ENCODE peak calls at places on chromosomes 4 and X, in seven cellular contexts. One of them, this sample, is unnamed.

GRCh38 chr4:120071192-120071795 is 4.6 kb upstream of the MAD2L1 start:
- DNase-seq in cardiac muscle cell: peak
- DNase-seq in PC-9: peak
- DNase-seq in stomach: no peak
- DNase-seq in coronary artery: no peak
- DNase-seq in CD8-positive, alpha-beta T cell: no peak
- DNase-seq in substantia nigra: no peak
- DNase-seq in this sample: no peak

GRCh38 chr4:65773636-65774035 is 103.3 kb upstream of the EPHA5 start:
- DNase-seq in CD8-positive, alpha-beta T cell: no peak
- DNase-seq in cardiac muscle cell: no peak
- DNase-seq in PC-9: no peak
- DNase-seq in coronary artery: no peak
- DNase-seq in stomach: no peak
- DNase-seq in substantia nigra: no peak
- DNase-seq in this sample: no peak

GRCh38 chr4:115944146-115944905 is 830.9 kb upstream of the NDST4 start:
- DNase-seq in PC-9: no peak
- DNase-seq in cardiac muscle cell: no peak
- DNase-seq in stomach: no peak
- DNase-seq in substantia nigra: no peak
- DNase-seq in CD8-positive, alpha-beta T cell: no peak
- DNase-seq in coronary artery: no peak
- DNase-seq in this sample: no peak

GRCh38 chr4:105196523-105197145 is 50.0 kb downstream of the TET2 start:
- DNase-seq in PC-9: no peak
- DNase-seq in cardiac muscle cell: no peak
- DNase-seq in stomach: no peak
- DNase-seq in substantia nigra: no peak
- DNase-seq in CD8-positive, alpha-beta T cell: no peak
- DNase-seq in coronary artery: no peak
- DNase-seq in this sample: no peak

GRCh38 chr4:126705271-126705670 is 927.5 kb upstream of the INTU start:
- DNase-seq in substantia nigra: no peak
- DNase-seq in cardiac muscle cell: no peak
- DNase-seq in CD8-positive, alpha-beta T cell: no peak
- DNase-seq in PC-9: no peak
- DNase-seq in coronary artery: no peak
- DNase-seq in stomach: no peak
- DNase-seq in this sample: no peak

GRCh38 chr4:66091801-66092200 is 421.5 kb upstream of the EPHA5 start:
- DNase-seq in stomach: no peak
- DNase-seq in CD8-positive, alpha-beta T cell: no peak
- DNase-seq in PC-9: no peak
- DNase-seq in substantia nigra: no peak
- DNase-seq in coronary artery: no peak
- DNase-seq in cardiac muscle cell: no peak
- DNase-seq in this sample: no peak

GRCh38 chrX:36867143-36867542 is 141.0 kb upstream of the FAM47C start:
- DNase-seq in cardiac muscle cell: peak
- DNase-seq in substantia nigra: no peak
- DNase-seq in PC-9: no peak
- DNase-seq in stomach: no peak
- DNase-seq in coronary artery: no peak
- DNase-seq in CD8-positive, alpha-beta T cell: no peak
- DNase-seq in this sample: no peak

GRCh38 chrX:41335590-41336331 is 1.8 kb downstream of the DDX3X start:
- DNase-seq in PC-9: no peak
- DNase-seq in CD8-positive, alpha-beta T cell: no peak
- DNase-seq in cardiac muscle cell: no peak
- DNase-seq in stomach: no peak
- DNase-seq in coronary artery: no peak
- DNase-seq in substantia nigra: no peak
- DNase-seq in this sample: no peak

GRCh38 chrX:46327229-46328081 is 217.8 kb downstream of the ZNF674 start:
- DNase-seq in cardiac muscle cell: peak
- DNase-seq in coronary artery: no peak
- DNase-seq in CD8-positive, alpha-beta T cell: no peak
- DNase-seq in PC-9: peak
- DNase-seq in stomach: peak
- DNase-seq in substantia nigra: no peak
- DNase-seq in this sample: peak

GRCh38 chrX:34528081-34528480 is 129.0 kb downstream of the TMEM47 start:
- DNase-seq in stomach: no peak
- DNase-seq in substantia nigra: no peak
- DNase-seq in CD8-positive, alpha-beta T cell: no peak
- DNase-seq in PC-9: no peak
- DNase-seq in coronary artery: no peak
- DNase-seq in cardiac muscle cell: no peak
- DNase-seq in this sample: no peak

GRCh38 chrX:53317365-53318069 is 36.1 kb upstream of the IQSEC2 start:
- DNase-seq in CD8-positive, alpha-beta T cell: peak
- DNase-seq in cardiac muscle cell: peak
- DNase-seq in PC-9: peak
- DNase-seq in substantia nigra: peak
- DNase-seq in coronary artery: no peak
- DNase-seq in stomach: peak
- DNase-seq in this sample: peak

GRCh38 chr4:150722908-150723362 is 141.0 kb downstream of the MAB21L2 start:
- DNase-seq in substantia nigra: no peak
- DNase-seq in PC-9: no peak
- DNase-seq in stomach: peak
- DNase-seq in cardiac muscle cell: peak
- DNase-seq in coronary artery: peak
- DNase-seq in CD8-positive, alpha-beta T cell: no peak
- DNase-seq in this sample: peak

GRCh38 chrX:111914398-111915092 is 38.6 kb downstream of the TRPC5OS start:
- DNase-seq in CD8-positive, alpha-beta T cell: no peak
- DNase-seq in cardiac muscle cell: no peak
- DNase-seq in stomach: no peak
- DNase-seq in PC-9: peak
- DNase-seq in coronary artery: no peak
- DNase-seq in substantia nigra: no peak
- DNase-seq in this sample: no peak

GRCh38 chr4:52961666-52962412 is 99.7 kb downstream of the RASL11B start:
- DNase-seq in substantia nigra: no peak
- DNase-seq in coronary artery: no peak
- DNase-seq in cardiac muscle cell: no peak
- DNase-seq in stomach: no peak
- DNase-seq in PC-9: no peak
- DNase-seq in CD8-positive, alpha-beta T cell: no peak
- DNase-seq in this sample: no peak

GRCh38 chr4:70239497-70239896 is 2.9 kb upstream of the CSN3 start:
- DNase-seq in coronary artery: no peak
- DNase-seq in stomach: no peak
- DNase-seq in cardiac muscle cell: no peak
- DNase-seq in substantia nigra: no peak
- DNase-seq in CD8-positive, alpha-beta T cell: no peak
- DNase-seq in PC-9: no peak
- DNase-seq in this sample: no peak

GRCh38 chr4:147430111-147430510 is 50.8 kb upstream of the EDNRA start:
- DNase-seq in cardiac muscle cell: peak
- DNase-seq in PC-9: no peak
- DNase-seq in substantia nigra: no peak
- DNase-seq in coronary artery: no peak
- DNase-seq in CD8-positive, alpha-beta T cell: no peak
- DNase-seq in stomach: no peak
- DNase-seq in this sample: no peak

GRCh38 chr4:1470816-1471442 is 64.7 kb upstream of the NKX1-1 start:
- DNase-seq in coronary artery: no peak
- DNase-seq in CD8-positive, alpha-beta T cell: no peak
- DNase-seq in PC-9: no peak
- DNase-seq in cardiac muscle cell: no peak
- DNase-seq in stomach: no peak
- DNase-seq in substantia nigra: no peak
- DNase-seq in this sample: no peak

GRCh38 chrX:100447563-100448397 is 37.7 kb upstream of the PCDH19 start:
- DNase-seq in cardiac muscle cell: peak
- DNase-seq in PC-9: peak
- DNase-seq in stomach: no peak
- DNase-seq in CD8-positive, alpha-beta T cell: peak
- DNase-seq in substantia nigra: peak
- DNase-seq in coronary artery: no peak
- DNase-seq in this sample: peak

GRCh38 chr4:23889814-23890269 is at the start of gene PPARGC1A:
- DNase-seq in CD8-positive, alpha-beta T cell: no peak
- DNase-seq in PC-9: no peak
- DNase-seq in cardiac muscle cell: peak
- DNase-seq in stomach: peak
- DNase-seq in substantia nigra: no peak
- DNase-seq in coronary artery: peak
- DNase-seq in this sample: peak

GRCh38 chr4:130576218-130576617 is 1480.3 kb downstream of the C4orf33 start:
- DNase-seq in PC-9: no peak
- DNase-seq in CD8-positive, alpha-beta T cell: no peak
- DNase-seq in substantia nigra: no peak
- DNase-seq in stomach: no peak
- DNase-seq in coronary artery: no peak
- DNase-seq in cardiac muscle cell: no peak
- DNase-seq in this sample: no peak

GRCh38 chr4:177229331-177229730 is 80.3 kb upstream of the NEIL3 start:
- DNase-seq in PC-9: no peak
- DNase-seq in coronary artery: no peak
- DNase-seq in CD8-positive, alpha-beta T cell: no peak
- DNase-seq in stomach: no peak
- DNase-seq in cardiac muscle cell: peak
- DNase-seq in substantia nigra: no peak
- DNase-seq in this sample: no peak

GRCh38 chrX:43595931-43596330 is 60.2 kb upstream of the MAOA start:
- DNase-seq in coronary artery: no peak
- DNase-seq in cardiac muscle cell: peak
- DNase-seq in PC-9: no peak
- DNase-seq in CD8-positive, alpha-beta T cell: no peak
- DNase-seq in substantia nigra: no peak
- DNase-seq in stomach: no peak
- DNase-seq in this sample: no peak

GRCh38 chr4:165331316-165331715 is 3.8 kb downstream of the MSMO1 start:
- DNase-seq in cardiac muscle cell: no peak
- DNase-seq in coronary artery: no peak
- DNase-seq in substantia nigra: no peak
- DNase-seq in stomach: no peak
- DNase-seq in PC-9: no peak
- DNase-seq in CD8-positive, alpha-beta T cell: no peak
- DNase-seq in this sample: no peak

GRCh38 chrX:39907964-39908616 is 189.7 kb downstream of the BCOR start:
- DNase-seq in coronary artery: peak
- DNase-seq in CD8-positive, alpha-beta T cell: no peak
- DNase-seq in PC-9: no peak
- DNase-seq in stomach: peak
- DNase-seq in substantia nigra: peak
- DNase-seq in cardiac muscle cell: peak
- DNase-seq in this sample: peak

GRCh38 chrX:1841746-1842145 is 226.9 kb downstream of the ASMT start:
- DNase-seq in substantia nigra: no peak
- DNase-seq in stomach: no peak
- DNase-seq in cardiac muscle cell: no peak
- DNase-seq in coronary artery: no peak
- DNase-seq in PC-9: no peak
- DNase-seq in CD8-positive, alpha-beta T cell: no peak
- DNase-seq in this sample: no peak

GRCh38 chrX:103309860-103310591 is 764 bp downstream of the BEX2 start:
- DNase-seq in cardiac muscle cell: no peak
- DNase-seq in CD8-positive, alpha-beta T cell: no peak
- DNase-seq in stomach: no peak
- DNase-seq in PC-9: no peak
- DNase-seq in coronary artery: no peak
- DNase-seq in substantia nigra: no peak
- DNase-seq in this sample: no peak

GRCh38 chr4:173529505-173530325 is at the start of gene HAND2:
- DNase-seq in cardiac muscle cell: peak
- DNase-seq in PC-9: no peak
- DNase-seq in stomach: no peak
- DNase-seq in coronary artery: no peak
- DNase-seq in substantia nigra: no peak
- DNase-seq in CD8-positive, alpha-beta T cell: no peak
- DNase-seq in this sample: peak

GRCh38 chr4:19438228-19438627 is 813.5 kb upstream of the SLIT2 start:
- DNase-seq in coronary artery: no peak
- DNase-seq in CD8-positive, alpha-beta T cell: no peak
- DNase-seq in PC-9: no peak
- DNase-seq in stomach: no peak
- DNase-seq in cardiac muscle cell: no peak
- DNase-seq in substantia nigra: no peak
- DNase-seq in this sample: no peak
- H3K27ac ChIP-seq in coronary artery: no peak
- H3K27ac ChIP-seq in CD8-positive, alpha-beta T cell: no peak
- H3K27ac ChIP-seq in PC-9: no peak
- H3K27ac ChIP-seq in stomach: no peak
- H3K27ac ChIP-seq in cardiac muscle cell: no peak
- H3K27ac ChIP-seq in substantia nigra: no peak
- H3K27ac ChIP-seq in this sample: no peak

DNA sequence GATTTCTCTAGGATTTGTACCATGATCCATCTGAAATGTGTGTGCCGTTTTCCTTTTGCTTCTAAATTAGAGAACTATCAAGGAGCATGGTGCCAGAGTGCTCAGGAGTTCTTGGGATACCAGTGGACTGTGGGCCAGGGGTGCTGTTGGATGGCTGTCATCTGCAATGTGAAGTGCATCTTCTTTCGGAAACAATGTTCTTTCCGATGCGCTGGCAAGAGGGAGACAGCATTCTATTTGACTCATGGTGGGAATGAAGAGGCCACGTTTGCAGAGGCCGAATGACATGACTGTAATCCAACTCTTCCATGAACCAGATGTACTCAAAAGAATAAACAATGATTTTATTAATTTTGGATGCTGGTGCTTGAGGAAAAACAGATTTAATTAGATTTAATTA is 45.5 kb downstream of the SORCS2 start:
- DNase-seq in substantia nigra: no peak
- DNase-seq in stomach: no peak
- DNase-seq in coronary artery: no peak
- DNase-seq in CD8-positive, alpha-beta T cell: no peak
- DNase-seq in PC-9: no peak
- DNase-seq in cardiac muscle cell: no peak
- DNase-seq in this sample: peak
- H3K27ac ChIP-seq in substantia nigra: no peak
- H3K27ac ChIP-seq in stomach: no peak
- H3K27ac ChIP-seq in coronary artery: no peak
- H3K27ac ChIP-seq in CD8-positive, alpha-beta T cell: no peak
- H3K27ac ChIP-seq in PC-9: no peak
- H3K27ac ChIP-seq in cardiac muscle cell: peak
- H3K27ac ChIP-seq in this sample: peak

DNA sequence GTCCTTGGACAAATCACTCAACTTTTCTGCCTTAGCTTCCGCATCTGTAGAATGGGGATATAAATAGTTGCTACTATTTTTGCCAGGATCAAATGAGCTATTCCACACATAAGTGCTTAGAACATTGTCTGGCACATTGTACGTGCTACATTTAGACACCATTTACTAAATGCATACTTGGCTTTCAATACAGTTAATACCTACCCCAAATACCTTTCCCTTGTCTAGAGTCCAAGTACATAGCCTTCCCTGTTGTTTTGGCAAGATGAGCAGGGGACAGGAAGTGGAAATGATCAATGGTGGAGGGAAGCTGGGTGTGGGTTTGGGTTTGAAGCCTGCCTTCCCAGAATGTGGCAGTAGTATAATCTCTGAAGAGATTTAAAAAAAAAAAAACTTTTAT is 82.0 kb downstream of the CHRDL1 start:
- DNase-seq in PC-9: no peak
- DNase-seq in coronary artery: no peak
- DNase-seq in cardiac muscle cell: no peak
- DNase-seq in CD8-positive, alpha-beta T cell: no peak
- DNase-seq in stomach: no peak
- DNase-seq in substantia nigra: no peak
- DNase-seq in this sample: no peak
- H3K27ac ChIP-seq in PC-9: no peak
- H3K27ac ChIP-seq in coronary artery: no peak
- H3K27ac ChIP-seq in cardiac muscle cell: no peak
- H3K27ac ChIP-seq in CD8-positive, alpha-beta T cell: no peak
- H3K27ac ChIP-seq in stomach: no peak
- H3K27ac ChIP-seq in substantia nigra: no peak
- H3K27ac ChIP-seq in this sample: no peak

GRCh38 chr4:152572417-152573086 is 36.7 kb upstream of the FBXW7 start:
- DNase-seq in substantia nigra: no peak
- DNase-seq in coronary artery: no peak
- DNase-seq in stomach: no peak
- DNase-seq in CD8-positive, alpha-beta T cell: no peak
- DNase-seq in cardiac muscle cell: peak
- DNase-seq in PC-9: peak
- DNase-seq in this sample: no peak
- H3K27ac ChIP-seq in substantia nigra: no peak
- H3K27ac ChIP-seq in coronary artery: no peak
- H3K27ac ChIP-seq in stomach: no peak
- H3K27ac ChIP-seq in CD8-positive, alpha-beta T cell: no peak
- H3K27ac ChIP-seq in cardiac muscle cell: no peak
- H3K27ac ChIP-seq in PC-9: peak
- H3K27ac ChIP-seq in this sample: no peak

This sample was measured in heart left ventricle.